ENCODE peak calls at places on chromosomes 12 and 14, in six cellular contexts. P is heart right ventricle, T is aorta, U is substantia nigra, S is brain microvascular endothelial cell, E is dorsolateral prefrontal cortex. G is an unnamed sample.
A peak's percentile ranks its signal among the peaks of the same experiment; 100 is the strongest.

GRCh38 chr14:90677484-90678045 is 138.7 kb downstream of the TTC7B start:
- DNase-seq in P (no peak), T (no peak), U (no peak), S (peak; percentile 12), E (no peak), G (no peak)

GRCh38 chr12:15435597-15435996 is 113.3 kb downstream of the PTPRO start:
- DNase-seq in P (no peak), T (no peak), U (no peak), S (no peak), E (no peak), G (no peak)

GRCh38 chr12:112368856-112369255 is 13.4 kb downstream of the HECTD4 start:
- DNase-seq in P (no peak), T (no peak), U (no peak), S (no peak), E (peak; percentile 53), G (no peak)

GRCh38 chr12:71214511-71215285 is 56.9 kb upstream of the TSPAN8 start:
- DNase-seq in P (no peak), T (no peak), U (no peak), S (no peak), E (no peak), G (no peak)

GRCh38 chr12:79373896-79374499 is 316.8 kb downstream of the PAWR start:
- DNase-seq in P (no peak), T (no peak), U (no peak), S (peak; percentile 26), E (no peak), G (no peak)

GRCh38 chr14:45810152-45810872 is 557.3 kb upstream of the MIS18BP1 start:
- DNase-seq in P (no peak), T (no peak), U (no peak), S (no peak), E (no peak), G (no peak)

GRCh38 chr12:107990325-107990724 is 138.8 kb upstream of the WSCD2 start:
- DNase-seq in P (peak; percentile 7), T (peak; percentile 75), U (no peak), S (peak; percentile 1), E (peak; percentile 51), G (no peak)

GRCh38 chr12:27076930-27077329 is 5.4 kb downstream of the C12orf71 start:
- DNase-seq in P (no peak), T (no peak), U (no peak), S (no peak), E (no peak), G (no peak)

GRCh38 chr12:3101309-3102022 is 24.3 kb downstream of the TSPAN9 start:
- DNase-seq in P (no peak), T (no peak), U (no peak), S (no peak), E (no peak), G (no peak)

GRCh38 chr12:93689076-93689834 is 12.1 kb downstream of the CRADD start:
- DNase-seq in P (no peak), T (no peak), U (no peak), S (no peak), E (no peak), G (no peak)
- H3K27ac ChIP-seq in P (no peak overlapping the region), T (no peak overlapping the region), U (no peak overlapping the region), S (no peak overlapping the region), E (no peak overlapping the region), G (no peak overlapping the region)

DNA sequence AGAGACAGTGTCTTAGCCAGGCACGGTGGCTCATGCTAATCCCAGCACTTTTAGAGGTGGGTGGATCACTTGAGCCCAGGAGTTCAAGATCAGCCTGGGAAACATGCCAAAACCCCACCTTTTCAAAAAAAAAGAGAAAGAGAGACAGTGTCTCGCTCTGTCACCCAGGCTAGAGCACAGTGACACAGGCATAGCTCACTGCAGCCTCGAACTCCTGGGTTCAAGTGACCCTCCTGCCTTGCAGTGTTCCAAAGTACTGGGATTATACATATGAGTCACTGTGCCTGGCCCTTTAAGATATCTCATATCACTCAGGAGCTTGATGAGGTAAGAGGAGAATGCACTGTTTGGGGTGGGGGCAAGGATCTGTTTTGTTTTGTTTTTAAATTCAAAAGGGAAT is 48.1 kb upstream of the LTBP2 start:
- DNase-seq in P (no peak), T (no peak), U (no peak), S (no peak), E (no peak), G (no peak)
- H3K27ac ChIP-seq in P (no peak overlapping the region), T (peak overlapping the region; percentile 80), U (no peak overlapping the region), S (no peak overlapping the region), E (no peak overlapping the region), G (no peak overlapping the region)

GRCh38 chr12:46263140-46264017 is 5.5 kb downstream of the SLC38A1 start:
- DNase-seq in P (no peak), T (no peak), U (no peak), S (no peak), E (no peak), G (no peak)
- H3K27ac ChIP-seq in P (no peak overlapping the region), T (no peak overlapping the region), U (no peak overlapping the region), S (no peak overlapping the region), E (no peak overlapping the region), G (no peak overlapping the region)

GRCh38 chr12:105736498-105736897 is 402.3 kb downstream of the NUAK1 start:
- DNase-seq in P (no peak), T (no peak), U (no peak), S (no peak), E (no peak), G (no peak)

GRCh38 chr12:105741786-105742566 is 396.8 kb downstream of the NUAK1 start:
- DNase-seq in P (peak; percentile 53), T (no peak), U (no peak), S (peak; percentile 90), E (peak; percentile 47), G (no peak)

GRCh38 chr12:105740337-105740736 is 398.4 kb downstream of the NUAK1 start:
- DNase-seq in P (no peak), T (no peak), U (no peak), S (no peak), E (peak; percentile 45), G (no peak)

GRCh38 chr12:105740970-105741725 is 397.6 kb downstream of the NUAK1 start:
- DNase-seq in P (peak; percentile 65), T (peak; percentile 79), U (peak; percentile 22), S (no peak), E (peak; percentile 89), G (peak; percentile 82)

GRCh38 chr12:105738036-105738435 is 400.7 kb downstream of the NUAK1 start:
- DNase-seq in P (peak; percentile 55), T (peak; percentile 84), U (no peak), S (peak; percentile 48), E (no peak), G (no peak)
- H3K27ac ChIP-seq in P (peak overlapping the region; percentile 77), T (peak overlapping the region; percentile 29), U (no peak overlapping the region), S (no peak overlapping the region), E (peak overlapping the region; percentile 41), G (no peak overlapping the region)

GRCh38 chr12:40106202-40106533 is 287 bp upstream of the SLC2A13 start:
- DNase-seq in P (no peak), T (no peak), U (no peak), S (no peak), E (no peak), G (no peak)
- H3K27ac ChIP-seq in P (peak overlapping the region; percentile 0), T (peak overlapping the region; percentile 4), U (peak overlapping the region; percentile 54), S (no peak overlapping the region), E (peak overlapping the region; percentile 79), G (no peak overlapping the region)

GRCh38 chr12:131863711-131864396 is 30.6 kb upstream of the ULK1 start:
- DNase-seq in P (no peak), T (no peak), U (no peak), S (no peak), E (no peak), G (no peak)
- H3K27ac ChIP-seq in P (no peak overlapping the region), T (no peak overlapping the region), U (no peak overlapping the region), S (no peak overlapping the region), E (no peak overlapping the region), G (peak overlapping the region; percentile 78)

GRCh38 chr12:96238336-96239031 is 44.3 kb downstream of the ELK3 start:
- DNase-seq in P (no peak), T (no peak), U (no peak), S (no peak), E (no peak), G (no peak)
- H3K27ac ChIP-seq in P (peak overlapping the region; percentile 86), T (no peak overlapping the region), U (no peak overlapping the region), S (peak overlapping the region; percentile 62), E (no peak overlapping the region), G (no peak overlapping the region)

GRCh38 chr14:68530443-68530842 is 262.4 kb downstream of the ZFP36L1 start:
- DNase-seq in P (no peak), T (no peak), U (no peak), S (no peak), E (no peak), G (no peak)

GRCh38 chr14:68525516-68525915 is 267.4 kb downstream of the ZFP36L1 start:
- DNase-seq in P (no peak), T (no peak), U (no peak), S (no peak), E (no peak), G (no peak)

GRCh38 chr14:68526420-68527105 is 266.3 kb downstream of the ZFP36L1 start:
- DNase-seq in P (no peak), T (peak; percentile 85), U (no peak), S (no peak), E (no peak), G (no peak)

GRCh38 chr14:68527329-68527851 is 265.5 kb downstream of the ZFP36L1 start:
- DNase-seq in P (no peak), T (no peak), U (no peak), S (no peak), E (no peak), G (no peak)

DNA sequence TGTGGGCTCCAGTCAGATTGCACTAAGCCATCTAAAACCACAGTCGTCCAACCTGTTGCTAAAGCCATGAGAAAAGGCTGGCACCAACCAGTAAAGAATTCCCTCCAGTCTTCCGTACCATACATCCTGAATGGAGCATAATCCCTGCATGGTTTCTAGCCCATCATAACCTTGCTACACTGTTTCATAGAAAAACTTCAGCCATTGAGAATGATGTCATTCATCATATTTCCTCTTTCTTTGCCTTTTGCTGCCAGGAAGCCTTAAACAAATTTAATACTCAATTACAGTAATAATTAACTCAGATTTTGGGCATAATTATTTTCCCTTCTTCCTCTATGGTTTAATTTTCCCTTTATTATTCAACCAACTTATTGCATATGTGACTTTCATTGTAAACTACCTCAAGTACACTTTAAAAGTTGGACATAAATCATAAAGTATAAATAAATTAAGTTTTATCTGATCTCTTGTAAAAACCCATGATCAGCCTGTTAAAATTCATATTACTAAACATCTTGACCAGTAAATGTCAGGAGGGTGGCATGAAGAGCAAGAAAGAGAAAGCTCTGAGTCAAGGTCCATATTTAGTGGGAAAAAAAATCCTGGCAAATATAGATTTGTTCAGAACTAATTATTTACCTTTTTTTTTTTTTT is 264.7 kb downstream of the ZFP36L1 start:
- DNase-seq in P (no peak), T (no peak), U (no peak), S (no peak), E (no peak), G (no peak)
- H3K27ac ChIP-seq in P (peak overlapping the region; percentile 74), T (no peak overlapping the region), U (no peak overlapping the region), S (no peak overlapping the region), E (no peak overlapping the region), G (no peak overlapping the region)

G was measured in caudate nucleus.